ENCODE peak calls at places on chromosomes 12 and 14, in six cellular contexts. V, P, D, Z, H and U are unnamed samples. For H3K4me1, the result is how much of the 10 kb centered on the place peaks cover.

GRCh38 chr12:94873368-94874085 is 130.0 kb downstream of the NDUFA12 start:
- DNase-seq in V (peak), P (peak), D (no peak), Z (no peak), H (peak), U (no peak)

GRCh38 chr14:68113328-68113930 is 293.9 kb downstream of the RAD51B start:
- DNase-seq in V (no peak), P (no peak), D (peak), Z (no peak), H (no peak), U (no peak)

GRCh38 chr12:48017921-48018617 is 13.8 kb upstream of the COL2A1 start:
- DNase-seq in V (no peak), P (no peak), D (no peak), Z (no peak), H (no peak), U (no peak)

GRCh38 chr12:73413051-73413450 is 1124.6 kb upstream of the ATXN7L3B start:
- DNase-seq in V (no peak), P (no peak), D (no peak), Z (no peak), H (no peak), U (no peak)

GRCh38 chr14:55588259-55588699 is 8.3 kb downstream of the KTN1 start:
- DNase-seq in V (no peak), P (no peak), D (no peak), Z (peak), H (no peak), U (no peak)

GRCh38 chr12:42590324-42590934 is 883 bp upstream of the PRICKLE1 start:
- DNase-seq in V (peak), P (no peak), D (no peak), Z (no peak), H (peak), U (peak)

GRCh38 chr12:3178671-3179413 is 101.7 kb downstream of the TSPAN9 start:
- DNase-seq in V (no peak), P (no peak), D (no peak), Z (no peak), H (no peak), U (no peak)

GRCh38 chr14:22566845-22567244 is 22.2 kb downstream of the DAD1 start:
- DNase-seq in V (no peak), P (no peak), D (no peak), Z (no peak), H (no peak), U (no peak)

GRCh38 chr12:132253698-132254480 is 75.5 kb downstream of the GALNT9 start:
- DNase-seq in V (no peak), P (no peak), D (no peak), Z (no peak), H (no peak), U (no peak)

GRCh38 chr12:107349008-107349747 is 255.8 kb upstream of the CRY1 start:
- DNase-seq in V (peak), P (no peak), D (peak), Z (peak), H (no peak), U (no peak)

GRCh38 chr12:57118711-57119271 is 7.6 kb upstream of the STAT6 start:
- DNase-seq in V (no peak), P (no peak), D (no peak), Z (peak), H (peak), U (no peak)

GRCh38 chr12:111558107-111558376 is 41.1 kb downstream of the ATXN2 start:
- DNase-seq in V (no peak), P (no peak), D (no peak), Z (no peak), H (no peak), U (no peak)

GRCh38 chr14:58663494-58664111 is 25.8 kb downstream of the DACT1 start:
- DNase-seq in V (peak), P (no peak), D (no peak), Z (peak), H (no peak), U (no peak)

GRCh38 chr12:70721958-70722357 is 84.7 kb upstream of the PTPRB start:
- DNase-seq in V (no peak), P (no peak), D (no peak), Z (no peak), H (no peak), U (no peak)

GRCh38 chr14:98580131-98580678 is 691.8 kb downstream of the BCL11B start:
- DNase-seq in V (no peak), P (no peak), D (no peak), Z (no peak), H (no peak), U (no peak)

GRCh38 chr12:30754383-30754749 is 385 bp downstream of the CAPRIN2 start:
- DNase-seq in V (no peak), P (no peak), D (no peak), Z (no peak), H (no peak), U (no peak)

GRCh38 chr12:57840701-57841100 is 5.8 kb downstream of the CTDSP2 start:
- DNase-seq in V (no peak), P (peak), D (no peak), Z (peak), H (no peak), U (no peak)

GRCh38 chr12:9669534-9669933 is at the start of gene CLEC2D:
- DNase-seq in V (no peak), P (no peak), D (no peak), Z (no peak), H (no peak), U (no peak)

GRCh38 chr12:27233814-27234213 is 10.3 kb upstream of the STK38L start:
- DNase-seq in V (no peak), P (no peak), D (no peak), Z (no peak), H (no peak), U (no peak)

GRCh38 chr14:105271224-105271890 is 23.0 kb downstream of the BTBD6 start:
- DNase-seq in V (no peak), P (no peak), D (no peak), Z (no peak), H (no peak), U (no peak)

GRCh38 chr12:90069711-90070110 is 361.1 kb upstream of the ATP2B1 start:
- DNase-seq in V (no peak), P (no peak), D (no peak), Z (no peak), H (no peak), U (no peak)

GRCh38 chr12:29546000-29546399 is 48.5 kb upstream of the OVCH1 start:
- DNase-seq in V (no peak), P (no peak), D (no peak), Z (peak), H (no peak), U (no peak)

GRCh38 chr14:68653108-68653507 is 139.8 kb downstream of the ZFP36L1 start:
- DNase-seq in V (no peak), P (no peak), D (no peak), Z (no peak), H (no peak), U (peak)

GRCh38 chr12:39102474-39103209 is 197.3 kb upstream of the CPNE8 start:
- DNase-seq in V (no peak), P (no peak), D (no peak), Z (no peak), H (no peak), U (no peak)

GRCh38 chr12:41629606-41630005 is 441.5 kb downstream of the PDZRN4 start:
- DNase-seq in V (no peak), P (no peak), D (no peak), Z (no peak), H (no peak), U (no peak)

GRCh38 chr12:122001379-122002209 is 20.1 kb upstream of the BCL7A start:
- DNase-seq in V (no peak), P (no peak), D (no peak), Z (no peak), H (no peak), U (no peak)

GRCh38 chr12:26265606-26266005 is 70.2 kb downstream of the SSPN start:
- DNase-seq in V (no peak), P (no peak), D (peak), Z (no peak), H (no peak), U (no peak)

GRCh38 chr14:104513641-104514046 is 65.9 kb upstream of the C14orf180 start:
- DNase-seq in V (no peak), P (peak), D (no peak), Z (no peak), H (no peak), U (no peak)

GRCh38 chr12:115430636-115431035 is 746.7 kb upstream of the TBX3 start:
- DNase-seq in V (no peak), P (no peak), D (no peak), Z (no peak), H (no peak), U (no peak)

GRCh38 chr14:92783813-92784431 is 10.2 kb upstream of the GOLGA5 start:
- DNase-seq in V (peak), P (no peak), D (peak), Z (peak), H (no peak), U (peak)

GRCh38 chr12:111353603-111354295 is 15.1 kb downstream of the PHETA1 start:
- DNase-seq in V (no peak), P (no peak), D (no peak), Z (no peak), H (no peak), U (no peak)

GRCh38 chr14:60681271-60681670 is 32.0 kb upstream of the SIX1 start:
- DNase-seq in V (no peak), P (no peak), D (no peak), Z (no peak), H (no peak), U (no peak)

GRCh38 chr12:113169697-113170096 is 15.6 kb downstream of the DDX54 start:
- DNase-seq in V (no peak), P (no peak), D (peak), Z (no peak), H (no peak), U (no peak)

GRCh38 chr14:95140060-95140858 is 17.1 kb downstream of the DICER1 start:
- DNase-seq in V (no peak), P (no peak), D (no peak), Z (peak), H (no peak), U (no peak)

GRCh38 chr14:74942608-74943007 is 12.8 kb downstream of the PGF start:
- DNase-seq in V (no peak), P (no peak), D (no peak), Z (no peak), H (no peak), U (peak)
- H3K27ac ChIP-seq in V (peak), P (peak), D (no peak), Z (no peak), H (peak), U (peak)

GRCh38 chr12:65536876-65537661 is 258.6 kb downstream of the MSRB3 start:
- DNase-seq in V (peak), P (no peak), D (peak), Z (peak), H (no peak), U (peak)
- H3K4me1 ChIP-seq in V (under half), P (under half), D (under half), Z (under half), H (under half), U (under half)

GRCh38 chr14:101790232-101790631 is 28.7 kb downstream of the PPP2R5C start:
- DNase-seq in V (no peak), P (no peak), D (no peak), Z (no peak), H (no peak), U (no peak)

GRCh38 chr14:101788016-101788695 is 26.6 kb downstream of the PPP2R5C start:
- DNase-seq in V (no peak), P (no peak), D (no peak), Z (no peak), H (no peak), U (no peak)

GRCh38 chr14:101789222-101789621 is 27.7 kb downstream of the PPP2R5C start:
- DNase-seq in V (no peak), P (no peak), D (no peak), Z (no peak), H (peak), U (no peak)

GRCh38 chr14:101796479-101796878 is 35.0 kb downstream of the PPP2R5C start:
- DNase-seq in V (no peak), P (no peak), D (no peak), Z (no peak), H (no peak), U (no peak)

DNA sequence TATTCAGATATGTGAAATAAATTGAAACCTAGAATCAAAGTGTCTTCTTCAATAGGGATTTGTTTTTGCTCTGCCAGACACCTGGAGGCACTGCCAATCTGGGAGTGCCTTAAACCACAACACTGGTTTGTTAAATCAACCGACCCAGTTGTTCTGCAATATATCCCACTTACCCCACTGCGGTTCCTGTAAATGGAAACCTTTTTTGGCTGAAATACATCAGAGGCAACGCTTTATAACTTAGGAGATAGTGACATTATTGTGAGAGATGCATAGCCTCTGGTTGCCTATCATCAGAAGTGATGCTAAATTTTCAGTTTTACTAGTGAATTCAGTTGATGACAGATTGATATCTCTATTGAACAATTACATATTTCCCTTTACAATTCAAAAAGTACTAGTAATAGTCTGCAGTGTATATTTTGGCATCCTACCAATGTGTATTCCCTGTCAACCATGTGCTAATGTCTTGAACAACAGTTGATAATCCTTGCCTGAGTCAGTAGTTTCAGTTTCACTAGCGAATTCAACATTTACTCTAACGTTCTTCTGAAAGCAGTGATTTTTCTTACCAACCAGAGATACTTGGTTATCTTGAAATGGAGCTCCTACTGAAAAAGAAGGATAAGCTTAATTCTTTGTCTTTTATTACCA is 30.5 kb downstream of the PPP2R5C start:
- DNase-seq in V (no peak), P (no peak), D (peak), Z (peak), H (no peak), U (no peak)
- H3K4me3 ChIP-seq in V (no peak), P (peak), D (peak), Z (peak), H (peak), U (peak)

GRCh38 chr12:21941522-21942376 is 523 bp upstream of the ABCC9 start:
- DNase-seq in V (peak), P (no peak), D (no peak), Z (peak), H (peak), U (peak)
- H3K27ac ChIP-seq in V (peak), P (peak), D (no peak), Z (no peak), H (peak), U (peak)

GRCh38 chr14:24275524-24276139 is 4.2 kb upstream of the RABGGTA start:
- DNase-seq in V (no peak), P (no peak), D (no peak), Z (no peak), H (no peak), U (no peak)
- H3K4me1 ChIP-seq in V (under half), P (under half), D (under half), Z (under half), H (under half), U (under half)

DNA sequence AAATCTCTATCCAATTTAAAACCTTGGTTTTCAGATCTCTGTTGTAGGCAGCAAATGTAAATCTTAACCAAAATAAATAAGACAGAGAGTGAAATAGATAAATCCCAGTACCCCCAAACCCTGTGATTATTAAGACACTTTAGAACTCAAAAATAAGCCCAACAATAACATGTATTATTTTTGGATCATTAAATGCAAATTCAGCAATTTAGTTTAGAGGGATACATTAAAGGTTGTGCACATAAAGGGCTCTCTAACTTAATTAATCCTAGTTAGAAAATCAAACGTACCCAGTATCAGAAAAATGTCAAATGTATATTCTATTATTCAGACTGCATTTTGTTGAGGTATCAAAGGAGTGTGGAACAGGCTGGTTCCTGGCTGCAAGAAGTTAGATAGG is 416.8 kb downstream of the SLC16A7 start:
- DNase-seq in V (no peak), P (no peak), D (no peak), Z (no peak), H (no peak), U (no peak)
- H3K4me3 ChIP-seq in V (no peak), P (no peak), D (no peak), Z (no peak), H (no peak), U (no peak)

GRCh38 chr14:31161274-31161673 is 46.3 kb downstream of the HECTD1 start:
- DNase-seq in V (no peak), P (no peak), D (no peak), Z (no peak), H (no peak), U (no peak)

GRCh38 chr14:31164115-31164514 is 43.5 kb downstream of the HECTD1 start:
- DNase-seq in V (no peak), P (no peak), D (no peak), Z (no peak), H (no peak), U (no peak)

GRCh38 chr14:31162910-31163649 is 44.5 kb downstream of the HECTD1 start:
- DNase-seq in V (no peak), P (no peak), D (no peak), Z (no peak), H (no peak), U (no peak)

GRCh38 chr14:31154956-31155355 is 52.6 kb downstream of the HECTD1 start:
- DNase-seq in V (no peak), P (no peak), D (no peak), Z (no peak), H (no peak), U (no peak)

DNA sequence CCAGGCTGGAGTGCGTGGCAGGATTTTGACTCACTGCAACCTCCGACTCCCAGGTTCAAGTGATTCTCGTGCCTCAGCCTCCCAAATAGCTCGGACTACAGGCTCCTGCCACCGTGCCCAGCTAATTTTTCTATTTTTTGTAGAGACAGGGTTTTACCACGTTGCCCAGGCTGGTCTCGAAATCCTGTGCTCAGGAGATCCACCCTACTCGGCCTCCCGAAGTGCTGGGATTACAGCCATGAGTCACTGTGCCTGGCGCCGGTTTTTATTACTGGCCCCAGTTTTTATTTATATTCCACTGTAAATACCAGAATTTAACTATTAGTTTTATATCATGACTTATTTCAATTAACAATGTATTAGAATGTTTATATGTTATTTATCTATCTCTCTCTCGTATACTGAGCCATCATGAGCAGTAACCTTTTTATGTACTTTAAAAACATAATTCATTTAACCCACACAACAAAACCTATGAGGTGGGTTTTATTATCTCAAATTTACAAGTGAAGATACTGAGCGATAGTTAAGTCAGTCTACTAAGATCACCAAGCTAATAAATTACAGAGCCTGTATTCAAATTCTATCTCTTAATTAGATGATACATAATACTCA is 47.8 kb downstream of the HECTD1 start:
- DNase-seq in V (peak), P (no peak), D (no peak), Z (peak), H (no peak), U (peak)
- H3K27ac ChIP-seq in V (peak), P (no peak), D (no peak), Z (peak), H (no peak), U (peak)

GRCh38 chr14:65096323-65097089 is 5.8 kb downstream of the MAX start:
- DNase-seq in V (no peak), P (peak), D (no peak), Z (no peak), H (no peak), U (no peak)

GRCh38 chr14:65100905-65101541 is 1.3 kb downstream of the MAX start:
- DNase-seq in V (no peak), P (no peak), D (no peak), Z (no peak), H (no peak), U (no peak)

GRCh38 chr14:65095633-65096205 is 6.6 kb downstream of the MAX start:
- DNase-seq in V (peak), P (peak), D (no peak), Z (peak), H (peak), U (peak)

GRCh38 chr14:65101631-65102440 is 481 bp downstream of the MAX start:
- DNase-seq in V (peak), P (peak), D (no peak), Z (no peak), H (peak), U (peak)

DNA sequence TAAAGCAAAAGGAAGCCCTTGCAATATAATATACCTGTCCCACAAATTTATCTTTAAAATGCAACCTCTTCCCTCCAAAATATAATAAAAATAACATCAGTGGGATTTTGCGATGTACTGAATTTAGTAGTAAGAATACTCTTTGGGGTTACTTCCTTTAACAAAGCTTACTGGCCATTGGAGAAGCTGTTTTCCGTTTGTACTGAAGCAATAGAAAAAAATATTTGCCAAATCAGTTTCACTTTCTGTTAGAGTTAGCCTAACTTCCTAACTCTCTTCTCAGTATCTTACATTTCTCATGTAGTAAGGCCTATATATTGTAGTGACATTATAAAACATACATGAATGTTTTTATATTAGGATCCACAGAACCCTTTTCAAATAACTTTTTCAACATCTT is 3.7 kb downstream of the MAX start:
- DNase-seq in V (no peak), P (no peak), D (no peak), Z (peak), H (no peak), U (no peak)
- H3K4me1 ChIP-seq in V (half or more), P (half or more), D (under half), Z (under half), H (under half), U (under half)

GRCh38 chr14:31307198-31307597 is 99.6 kb upstream of the HECTD1 start:
- DNase-seq in V (no peak), P (no peak), D (no peak), Z (no peak), H (no peak), U (no peak)
- H3K4me3 ChIP-seq in V (no peak), P (no peak), D (no peak), Z (no peak), H (no peak), U (no peak)